ENCODE peak calls at places on chromosomes 5 and 9, in six cellular contexts. One of them, this sample, is unnamed.

GRCh38 chr5:56183507-56183906 is 49.6 kb downstream of the ANKRD55 start:
- DNase-seq in HepG2: peak
- DNase-seq in H1: no peak
- DNase-seq in K562: no peak
- DNase-seq in A549: no peak
- DNase-seq in SK-N-SH: no peak
- DNase-seq in this sample: no peak

GRCh38 chr5:116378007-116378831 is 196.4 kb downstream of the SEMA6A start:
- DNase-seq in K562: no peak
- DNase-seq in A549: no peak
- DNase-seq in HepG2: no peak
- DNase-seq in SK-N-SH: peak
- DNase-seq in H1: no peak
- DNase-seq in this sample: no peak

GRCh38 chr9:77839459-77840140 is 191.5 kb upstream of the GNA14 start:
- DNase-seq in K562: no peak
- DNase-seq in SK-N-SH: no peak
- DNase-seq in H1: no peak
- DNase-seq in HepG2: peak
- DNase-seq in A549: no peak
- DNase-seq in this sample: no peak

GRCh38 chr5:14741721-14742426 is 77.4 kb downstream of the OTULIN start:
- DNase-seq in A549: no peak
- DNase-seq in SK-N-SH: no peak
- DNase-seq in K562: no peak
- DNase-seq in H1: no peak
- DNase-seq in HepG2: no peak
- DNase-seq in this sample: no peak

GRCh38 chr5:176818391-176819098 is 8.2 kb downstream of the UNC5A start:
- DNase-seq in H1: no peak
- DNase-seq in SK-N-SH: no peak
- DNase-seq in K562: no peak
- DNase-seq in A549: no peak
- DNase-seq in HepG2: peak
- DNase-seq in this sample: peak

GRCh38 chr5:6476313-6476661 is 27.6 kb downstream of the UBE2QL1 start:
- DNase-seq in H1: no peak
- DNase-seq in SK-N-SH: no peak
- DNase-seq in HepG2: no peak
- DNase-seq in K562: no peak
- DNase-seq in A549: no peak
- DNase-seq in this sample: no peak

GRCh38 chr9:131273146-131273545 is 3.2 kb downstream of the FAM78A start:
- DNase-seq in K562: peak
- DNase-seq in H1: no peak
- DNase-seq in SK-N-SH: no peak
- DNase-seq in A549: no peak
- DNase-seq in HepG2: no peak
- DNase-seq in this sample: no peak

GRCh38 chr5:113090336-113091106 is 113.9 kb downstream of the DCP2 start:
- DNase-seq in K562: no peak
- DNase-seq in HepG2: no peak
- DNase-seq in H1: no peak
- DNase-seq in A549: no peak
- DNase-seq in SK-N-SH: peak
- DNase-seq in this sample: no peak

GRCh38 chr9:33950371-33950770 is 98.3 kb downstream of the UBAP2 start:
- DNase-seq in A549: no peak
- DNase-seq in HepG2: no peak
- DNase-seq in SK-N-SH: no peak
- DNase-seq in H1: no peak
- DNase-seq in K562: no peak
- DNase-seq in this sample: no peak

GRCh38 chr5:84384604-84385575 is at the start of gene EDIL3:
- DNase-seq in HepG2: no peak
- DNase-seq in A549: no peak
- DNase-seq in K562: no peak
- DNase-seq in H1: no peak
- DNase-seq in SK-N-SH: peak
- DNase-seq in this sample: no peak

GRCh38 chr9:121651295-121652036 is at the start of gene DAB2IP:
- DNase-seq in K562: no peak
- DNase-seq in H1: no peak
- DNase-seq in A549: no peak
- DNase-seq in HepG2: no peak
- DNase-seq in SK-N-SH: peak
- DNase-seq in this sample: no peak

GRCh38 chr5:180102636-180103035 is 31.1 kb upstream of the RNF130 start:
- DNase-seq in HepG2: no peak
- DNase-seq in K562: no peak
- DNase-seq in A549: no peak
- DNase-seq in H1: no peak
- DNase-seq in SK-N-SH: no peak
- DNase-seq in this sample: no peak

GRCh38 chr5:172285226-172286143 is 1.9 kb upstream of the UBTD2 start:
- DNase-seq in K562: no peak
- DNase-seq in HepG2: no peak
- DNase-seq in A549: no peak
- DNase-seq in H1: no peak
- DNase-seq in SK-N-SH: no peak
- DNase-seq in this sample: no peak

DNA sequence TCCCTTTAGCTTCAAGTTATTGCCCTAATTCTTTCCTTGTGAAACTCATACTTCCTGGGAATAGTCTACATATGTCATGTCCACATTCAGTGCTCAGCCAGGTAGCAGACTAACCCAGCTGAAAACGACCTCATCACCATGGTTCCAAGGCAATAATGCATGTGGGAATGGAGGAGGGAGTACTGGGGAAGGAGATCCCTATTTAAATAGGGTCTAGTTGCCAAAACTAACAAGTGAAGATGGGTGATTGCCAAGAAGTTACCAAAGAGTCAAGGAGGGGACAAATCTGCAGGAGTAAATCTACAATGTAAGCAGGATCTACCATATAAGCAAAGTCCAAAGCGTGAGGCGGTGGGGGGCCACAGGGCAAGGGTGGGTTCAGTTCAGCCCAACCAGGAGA is 47.3 kb upstream of the MCTP1 start:
- DNase-seq in SK-N-SH: no peak
- DNase-seq in HepG2: no peak
- DNase-seq in A549: no peak
- DNase-seq in K562: no peak
- DNase-seq in H1: no peak
- DNase-seq in this sample: no peak
- TF ChIP-seq CHD2 in SK-N-SH: no peak
- TF ChIP-seq CHD2 in HepG2: no peak
- TF ChIP-seq CHD2 in A549: no peak
- TF ChIP-seq CHD2 in K562: no peak
- TF ChIP-seq CHD2 in H1: no peak
- TF ChIP-seq CHD2 in this sample: no peak

DNA sequence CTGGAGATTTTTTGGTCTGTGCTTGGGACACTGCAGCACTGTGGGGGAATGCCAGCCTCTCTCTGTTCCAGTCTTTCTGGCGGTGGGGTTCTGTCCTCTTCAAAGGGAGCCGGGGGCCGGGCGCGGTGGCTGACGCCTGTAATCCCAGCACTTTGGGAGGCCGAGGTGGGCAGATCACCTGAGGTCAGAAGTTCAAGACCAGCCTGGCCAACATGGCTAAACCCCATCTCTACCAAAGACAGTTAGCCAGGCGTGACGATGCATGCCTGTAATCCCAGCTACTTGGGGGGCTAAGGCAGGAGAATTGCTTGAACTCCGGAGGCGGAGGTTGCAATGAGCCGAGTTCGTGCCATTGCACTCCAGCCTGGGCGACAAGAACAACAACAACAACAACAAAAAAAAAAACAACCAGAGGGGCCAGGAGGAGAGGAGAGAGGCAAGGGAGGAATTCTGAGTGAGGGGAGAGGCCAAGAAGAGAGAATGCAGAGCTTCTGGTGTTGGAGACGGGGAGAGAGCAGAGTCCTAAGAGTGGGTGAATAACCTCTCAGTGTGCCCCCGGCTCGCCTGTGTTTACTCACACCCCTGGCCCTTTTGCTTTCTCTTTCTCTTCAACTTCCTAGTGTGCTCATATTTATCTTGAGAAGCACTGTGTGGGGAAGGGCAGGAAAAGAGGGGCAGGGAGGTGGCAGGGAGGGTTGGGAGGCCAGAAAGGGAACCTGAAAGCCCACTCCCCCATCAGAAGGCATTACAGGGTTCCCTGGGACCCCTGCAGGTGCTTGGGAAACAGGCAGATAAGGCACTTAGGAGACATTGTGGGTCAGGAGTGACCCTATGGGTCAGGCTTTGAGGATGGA is 3.2 kb upstream of the SET start:
- DNase-seq in A549: no peak
- DNase-seq in SK-N-SH: no peak
- DNase-seq in H1: no peak
- DNase-seq in K562: no peak
- DNase-seq in HepG2: no peak
- DNase-seq in this sample: no peak
- TF ChIP-seq CHD2 in A549: no peak
- TF ChIP-seq CHD2 in SK-N-SH: no peak
- TF ChIP-seq CHD2 in H1: no peak
- TF ChIP-seq CHD2 in K562: no peak
- TF ChIP-seq CHD2 in HepG2: no peak
- TF ChIP-seq CHD2 in this sample: no peak

GRCh38 chr9:21027295-21027694 is 4.1 kb downstream of the HACD4 start:
- DNase-seq in H1: no peak
- DNase-seq in HepG2: no peak
- DNase-seq in A549: no peak
- DNase-seq in SK-N-SH: no peak
- DNase-seq in K562: no peak
- DNase-seq in this sample: no peak
- TF ChIP-seq CHD2 in H1: no peak
- TF ChIP-seq CHD2 in HepG2: no peak
- TF ChIP-seq CHD2 in A549: no peak
- TF ChIP-seq CHD2 in SK-N-SH: no peak
- TF ChIP-seq CHD2 in K562: no peak
- TF ChIP-seq CHD2 in this sample: no peak

DNA sequence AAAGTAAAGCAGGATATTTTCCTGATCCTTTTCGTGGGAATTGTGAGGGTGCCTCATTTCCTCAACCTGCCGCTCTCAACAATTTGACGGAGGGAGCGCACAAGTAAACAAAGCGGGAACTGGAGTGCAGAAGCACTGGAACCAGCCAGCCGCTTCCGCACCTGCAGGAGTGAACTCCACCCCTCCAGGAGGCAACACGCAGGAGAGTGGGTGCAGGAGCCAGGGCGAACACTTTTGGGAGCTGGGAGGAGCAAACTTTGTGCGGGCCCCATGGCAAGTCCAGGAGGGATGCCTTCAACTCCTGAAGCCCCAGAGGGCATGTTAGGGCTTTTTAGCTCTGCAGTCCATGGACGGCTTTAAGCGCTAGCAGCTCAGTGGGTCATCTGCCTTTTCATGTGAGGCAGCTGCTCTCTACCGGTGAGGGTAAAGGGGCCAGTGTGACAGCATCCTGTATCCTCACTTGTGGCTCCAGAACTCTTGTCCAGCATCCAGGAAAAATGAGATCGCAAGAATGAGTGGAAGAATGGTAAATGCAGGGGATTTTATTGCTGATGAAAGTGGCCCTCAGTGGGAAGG is 757.2 kb downstream of the PTPRD start:
- DNase-seq in A549: no peak
- DNase-seq in H1: no peak
- DNase-seq in HepG2: no peak
- DNase-seq in K562: no peak
- DNase-seq in SK-N-SH: no peak
- DNase-seq in this sample: no peak
- TF ChIP-seq CHD2 in A549: no peak
- TF ChIP-seq CHD2 in H1: no peak
- TF ChIP-seq CHD2 in HepG2: no peak
- TF ChIP-seq CHD2 in K562: no peak
- TF ChIP-seq CHD2 in SK-N-SH: no peak
- TF ChIP-seq CHD2 in this sample: no peak

GRCh38 chr5:161925960-161926359 is 78.0 kb downstream of the GABRA1 start:
- DNase-seq in A549: no peak
- DNase-seq in SK-N-SH: no peak
- DNase-seq in HepG2: no peak
- DNase-seq in K562: peak
- DNase-seq in H1: no peak
- DNase-seq in this sample: no peak
- TF ChIP-seq CHD2 in A549: no peak
- TF ChIP-seq CHD2 in SK-N-SH: no peak
- TF ChIP-seq CHD2 in HepG2: no peak
- TF ChIP-seq CHD2 in K562: no peak
- TF ChIP-seq CHD2 in H1: no peak
- TF ChIP-seq CHD2 in this sample: no peak

GRCh38 chr5:95957804-95958203 is 3.8 kb downstream of the ELL2 start:
- DNase-seq in HepG2: no peak
- DNase-seq in A549: no peak
- DNase-seq in H1: no peak
- DNase-seq in K562: no peak
- DNase-seq in SK-N-SH: no peak
- DNase-seq in this sample: no peak

GRCh38 chr5:95959051-95959963 is 2.3 kb downstream of the ELL2 start:
- DNase-seq in K562: peak
- DNase-seq in A549: no peak
- DNase-seq in HepG2: peak
- DNase-seq in H1: no peak
- DNase-seq in SK-N-SH: no peak
- DNase-seq in this sample: no peak

GRCh38 chr5:95956900-95957293 is 4.8 kb downstream of the ELL2 start:
- DNase-seq in SK-N-SH: no peak
- DNase-seq in HepG2: no peak
- DNase-seq in K562: no peak
- DNase-seq in H1: no peak
- DNase-seq in A549: no peak
- DNase-seq in this sample: no peak

GRCh38 chr5:95959964-95960801 is 1.5 kb downstream of the ELL2 start:
- DNase-seq in SK-N-SH: peak
- DNase-seq in HepG2: no peak
- DNase-seq in A549: peak
- DNase-seq in H1: no peak
- DNase-seq in K562: no peak
- DNase-seq in this sample: no peak

DNA sequence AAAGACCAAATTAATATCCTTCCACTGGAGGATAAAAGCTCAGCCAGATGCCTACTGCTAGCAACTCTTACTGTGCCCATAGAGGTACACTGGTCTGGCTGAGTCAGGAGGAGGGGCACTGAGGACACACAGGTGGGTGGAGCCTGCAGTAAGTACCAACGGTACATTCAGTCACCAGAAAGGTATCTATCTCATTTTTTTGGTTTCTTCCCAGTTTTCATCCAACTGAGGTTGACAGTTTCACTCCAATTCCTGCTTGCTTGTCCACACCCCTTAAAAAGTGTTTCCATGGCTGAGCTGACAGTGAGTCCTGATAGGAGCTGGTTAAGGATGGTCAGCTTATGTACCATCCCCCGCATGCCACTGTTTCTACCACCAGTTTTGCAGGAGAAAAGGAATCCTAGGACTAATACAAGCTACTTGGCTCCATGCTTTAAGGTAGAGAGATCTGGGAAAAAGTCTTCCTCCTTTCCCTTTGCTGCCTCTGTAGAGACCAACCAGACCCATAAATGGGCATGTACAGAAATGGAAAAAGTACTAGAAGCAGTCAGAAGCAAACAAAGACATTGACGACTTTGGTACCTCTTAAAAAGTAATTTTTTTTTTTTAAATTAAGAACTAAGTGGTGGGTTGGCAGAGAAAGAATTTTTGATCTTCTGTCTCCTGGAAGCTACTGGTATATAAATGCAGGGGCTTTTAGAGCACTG is 3.2 kb downstream of the ELL2 start:
- DNase-seq in A549: no peak
- DNase-seq in HepG2: peak
- DNase-seq in SK-N-SH: no peak
- DNase-seq in K562: no peak
- DNase-seq in H1: no peak
- DNase-seq in this sample: no peak
- TF ChIP-seq CHD2 in A549: no peak
- TF ChIP-seq CHD2 in HepG2: no peak
- TF ChIP-seq CHD2 in SK-N-SH: no peak
- TF ChIP-seq CHD2 in K562: no peak
- TF ChIP-seq CHD2 in H1: no peak
- TF ChIP-seq CHD2 in this sample: no peak